ENCODE peak calls at places on chromosome 19, in seven cellular contexts. One of them, this sample, is unnamed.

GRCh38 chr19:57850553-57851017 is 926 bp downstream of the ZNF587 start:
- DNase-seq in A549: peak; percentile 41
- DNase-seq in GM20000: peak; percentile 6
- DNase-seq in HepG2: peak; percentile 29
- DNase-seq in natural killer cell: no peak
- DNase-seq in colonic mucosa: peak; percentile 76
- DNase-seq in cardiac muscle cell: no peak
- DNase-seq in this sample: no peak

GRCh38 chr19:53927745-53928144 is 18.7 kb downstream of the CACNG7 start:
- DNase-seq in cardiac muscle cell: peak; percentile 91
- DNase-seq in colonic mucosa: no peak
- DNase-seq in natural killer cell: no peak
- DNase-seq in A549: peak; percentile 61
- DNase-seq in HepG2: peak; percentile 33
- DNase-seq in GM20000: no peak
- DNase-seq in this sample: no peak

GRCh38 chr19:10553943-10554381 is 10.3 kb downstream of the ATG4D start:
- DNase-seq in GM20000: peak; percentile 83
- DNase-seq in natural killer cell: peak; percentile 56
- DNase-seq in HepG2: no peak
- DNase-seq in A549: no peak
- DNase-seq in cardiac muscle cell: no peak
- DNase-seq in colonic mucosa: peak; percentile 33
- DNase-seq in this sample: peak; percentile 44

GRCh38 chr19:38711726-38712153 is 32.5 kb downstream of the CAPN12 start:
- DNase-seq in GM20000: no peak
- DNase-seq in A549: no peak
- DNase-seq in HepG2: no peak
- DNase-seq in colonic mucosa: no peak
- DNase-seq in natural killer cell: no peak
- DNase-seq in cardiac muscle cell: no peak
- DNase-seq in this sample: no peak

GRCh38 chr19:30997222-30997621 is 352.0 kb downstream of the TSHZ3 start:
- DNase-seq in HepG2: no peak
- DNase-seq in GM20000: no peak
- DNase-seq in cardiac muscle cell: no peak
- DNase-seq in colonic mucosa: no peak
- DNase-seq in natural killer cell: no peak
- DNase-seq in A549: no peak
- DNase-seq in this sample: no peak

GRCh38 chr19:10018219-10018618 is 4.9 kb downstream of the RDH8 start:
- DNase-seq in cardiac muscle cell: no peak
- DNase-seq in natural killer cell: no peak
- DNase-seq in colonic mucosa: no peak
- DNase-seq in A549: no peak
- DNase-seq in GM20000: no peak
- DNase-seq in HepG2: no peak
- DNase-seq in this sample: no peak

GRCh38 chr19:44738603-44739585 is 9.6 kb upstream of the BCL3 start:
- DNase-seq in GM20000: no peak
- DNase-seq in A549: peak; percentile 96
- DNase-seq in cardiac muscle cell: no peak
- DNase-seq in HepG2: peak; percentile 62
- DNase-seq in colonic mucosa: peak; percentile 68
- DNase-seq in natural killer cell: no peak
- DNase-seq in this sample: no peak

GRCh38 chr19:34962945-34963530 is 991 bp downstream of the ZNF792 start:
- DNase-seq in HepG2: no peak
- DNase-seq in GM20000: peak; percentile 36
- DNase-seq in A549: no peak
- DNase-seq in cardiac muscle cell: no peak
- DNase-seq in colonic mucosa: peak; percentile 51
- DNase-seq in natural killer cell: no peak
- DNase-seq in this sample: no peak

GRCh38 chr19:17136026-17136425 is 60.4 kb downstream of the MYO9B start:
- DNase-seq in natural killer cell: no peak
- DNase-seq in colonic mucosa: no peak
- DNase-seq in GM20000: no peak
- DNase-seq in HepG2: no peak
- DNase-seq in cardiac muscle cell: no peak
- DNase-seq in A549: no peak
- DNase-seq in this sample: no peak

GRCh38 chr19:1566392-1567115 is 1.6 kb downstream of the MEX3D start:
- DNase-seq in GM20000: no peak
- DNase-seq in HepG2: peak; percentile 40
- DNase-seq in natural killer cell: no peak
- DNase-seq in cardiac muscle cell: peak; percentile 90
- DNase-seq in colonic mucosa: peak; percentile 62
- DNase-seq in A549: peak; percentile 69
- DNase-seq in this sample: no peak

GRCh38 chr19:1567848-1568227 is 287 bp downstream of the MEX3D start:
- DNase-seq in colonic mucosa: no peak
- DNase-seq in HepG2: no peak
- DNase-seq in cardiac muscle cell: peak; percentile 51
- DNase-seq in natural killer cell: no peak
- DNase-seq in A549: no peak
- DNase-seq in GM20000: no peak
- DNase-seq in this sample: no peak

GRCh38 chr19:1567116-1567847 is 843 bp downstream of the MEX3D start:
- DNase-seq in natural killer cell: no peak
- DNase-seq in A549: no peak
- DNase-seq in GM20000: no peak
- DNase-seq in HepG2: no peak
- DNase-seq in colonic mucosa: peak; percentile 36
- DNase-seq in cardiac muscle cell: no peak
- DNase-seq in this sample: peak; percentile 27

GRCh38 chr19:1569997-1570396 is 1.9 kb upstream of the MEX3D start:
- DNase-seq in A549: no peak
- DNase-seq in GM20000: no peak
- DNase-seq in colonic mucosa: no peak
- DNase-seq in cardiac muscle cell: no peak
- DNase-seq in HepG2: no peak
- DNase-seq in natural killer cell: no peak
- DNase-seq in this sample: no peak

GRCh38 chr19:1568320-1569019 is at the start of gene MEX3D:
- DNase-seq in cardiac muscle cell: peak; percentile 89
- DNase-seq in natural killer cell: peak; percentile 78
- DNase-seq in GM20000: peak; percentile 100
- DNase-seq in colonic mucosa: peak; percentile 80
- DNase-seq in A549: peak; percentile 67
- DNase-seq in HepG2: peak; percentile 34
- DNase-seq in this sample: peak; percentile 77
- TF ChIP-seq CTCF in cardiac muscle cell: no peak
- TF ChIP-seq CTCF in natural killer cell: no peak
- TF ChIP-seq CTCF in GM20000: no peak
- TF ChIP-seq CTCF in colonic mucosa: no peak
- TF ChIP-seq CTCF in A549: no peak
- TF ChIP-seq CTCF in HepG2: no peak
- TF ChIP-seq CTCF in this sample: no peak

DNA sequence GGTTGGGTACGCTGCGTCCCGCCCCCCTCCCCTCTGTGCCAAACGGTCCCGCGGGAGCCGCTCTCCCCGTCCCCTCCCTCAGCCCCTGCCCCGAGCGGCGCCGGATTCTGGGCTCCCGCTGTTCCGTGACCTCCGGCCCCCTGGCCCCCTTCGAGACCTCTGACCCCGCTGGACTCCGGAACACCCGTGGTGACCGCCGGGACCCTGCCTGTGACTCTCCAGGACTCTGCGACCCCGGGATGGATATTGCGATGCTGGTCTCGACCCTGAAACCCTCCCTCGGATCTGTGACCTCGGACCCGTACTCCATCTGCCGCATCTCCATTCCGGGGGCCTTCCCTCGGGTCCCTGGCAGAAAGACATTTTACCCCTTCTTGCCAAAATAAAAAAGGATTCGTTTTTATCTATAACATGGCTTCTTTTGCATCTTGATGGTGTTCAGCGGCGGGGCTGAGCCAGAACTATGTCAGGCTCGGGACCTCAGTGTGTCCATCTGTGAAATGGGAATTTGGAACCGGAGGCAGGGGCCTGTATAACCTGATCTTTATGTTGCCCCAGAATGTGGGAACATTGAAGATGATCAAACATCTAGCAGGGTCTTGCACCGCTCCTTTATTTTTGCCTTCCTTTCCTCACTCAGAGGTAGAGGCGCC is 654 bp upstream of the MEGF8 start:
- DNase-seq in colonic mucosa: peak; percentile 29
- DNase-seq in A549: no peak
- DNase-seq in cardiac muscle cell: no peak
- DNase-seq in GM20000: no peak
- DNase-seq in HepG2: no peak
- DNase-seq in natural killer cell: no peak
- DNase-seq in this sample: peak; percentile 22
- TF ChIP-seq CTCF in colonic mucosa: no peak
- TF ChIP-seq CTCF in A549: peak; percentile 100
- TF ChIP-seq CTCF in cardiac muscle cell: no peak
- TF ChIP-seq CTCF in GM20000: no peak
- TF ChIP-seq CTCF in HepG2: no peak
- TF ChIP-seq CTCF in natural killer cell: peak; percentile 82
- TF ChIP-seq CTCF in this sample: no peak

GRCh38 chr19:46515879-46516350 is 20.2 kb upstream of the PNMA8B start:
- DNase-seq in GM20000: peak; percentile 56
- DNase-seq in colonic mucosa: no peak
- DNase-seq in cardiac muscle cell: peak; percentile 34
- DNase-seq in HepG2: peak; percentile 23
- DNase-seq in A549: peak; percentile 71
- DNase-seq in natural killer cell: no peak
- DNase-seq in this sample: no peak
- TF ChIP-seq CTCF in GM20000: peak; percentile 56
- TF ChIP-seq CTCF in colonic mucosa: peak; percentile 67
- TF ChIP-seq CTCF in cardiac muscle cell: peak; percentile 73
- TF ChIP-seq CTCF in HepG2: peak; percentile 49
- TF ChIP-seq CTCF in A549: peak; percentile 78
- TF ChIP-seq CTCF in natural killer cell: peak; percentile 22
- TF ChIP-seq CTCF in this sample: no peak

GRCh38 chr19:19115954-19116353 is 22.3 kb downstream of the TMEM161A start:
- DNase-seq in A549: peak; percentile 37
- DNase-seq in GM20000: peak; percentile 80
- DNase-seq in colonic mucosa: peak; percentile 54
- DNase-seq in natural killer cell: peak; percentile 42
- DNase-seq in cardiac muscle cell: peak; percentile 24
- DNase-seq in HepG2: peak; percentile 45
- DNase-seq in this sample: peak; percentile 38
- TF ChIP-seq CTCF in A549: peak; percentile 27
- TF ChIP-seq CTCF in GM20000: peak; percentile 37
- TF ChIP-seq CTCF in colonic mucosa: peak; percentile 55
- TF ChIP-seq CTCF in natural killer cell: peak; percentile 26
- TF ChIP-seq CTCF in cardiac muscle cell: peak; percentile 64
- TF ChIP-seq CTCF in HepG2: peak; percentile 79
- TF ChIP-seq CTCF in this sample: no peak